ENCODE peak calls at places on chromosomes 1 and 21, in seven cellular contexts. V is hypothalamus; N is activated CD8-positive, alpha-beta memory T cell treated with anti-CD3 and anti-CD28 coated beads, Interleukin-2, amount 50 U/mL, for 4 hours; E is choroid plexus epithelial cell; T is stromal cell of bone marrow; D is lower leg skin; Z is head of caudate nucleus. S is an unnamed sample.
A peak's percentile ranks its signal among the peaks of the same experiment; 100 is the strongest.

GRCh38 chr1:41679531-41679930 is 195.0 kb upstream of the EDN2 start:
- DNase-seq in Z (no peak), T (no peak), E (no peak), V (no peak), N (no peak), D (no peak), S (no peak)

GRCh38 chr1:33182896-33183295 is 1.1 kb upstream of the TRIM62 start:
- DNase-seq in V (no peak), E (no peak), Z (no peak), T (no peak), N (no peak), D (peak; percentile 13), S (no peak)

GRCh38 chr21:36784942-36785341 is 86.0 kb downstream of the SIM2 start:
- DNase-seq in E (no peak), T (no peak), D (no peak), N (no peak), V (no peak), Z (no peak), S (no peak)

GRCh38 chr1:161200421-161200991 is 1.7 kb upstream of the ADAMTS4 start:
- DNase-seq in T (no peak), E (no peak), V (peak; percentile 75), Z (peak; percentile 70), D (no peak), N (no peak), S (no peak)

GRCh38 chr21:41900401-41900800 is 21.3 kb upstream of the PRDM15 start:
- DNase-seq in T (no peak), N (no peak), V (no peak), Z (no peak), D (no peak), E (no peak), S (no peak)

GRCh38 chr1:154819628-154820590 is 50.2 kb downstream of the KCNN3 start:
- DNase-seq in D (no peak), T (no peak), E (peak; percentile 23), V (no peak), N (no peak), Z (no peak), S (no peak)

GRCh38 chr1:118960567-118961136 is 27.5 kb downstream of the TBX15 start:
- DNase-seq in T (peak; percentile 96), V (no peak), E (peak; percentile 95), Z (no peak), D (peak; percentile 83), N (no peak), S (no peak)

GRCh38 chr1:187070076-187070475 is 241.3 kb downstream of the PLA2G4A start:
- DNase-seq in E (peak; percentile 9), V (no peak), N (no peak), D (no peak), T (no peak), Z (no peak), S (no peak)

GRCh38 chr1:167450843-167451242 is 67.5 kb downstream of the CD247 start:
- DNase-seq in D (no peak), T (no peak), E (no peak), V (no peak), N (no peak), Z (no peak), S (no peak)

GRCh38 chr1:196400478-196401453 is 207.5 kb downstream of the KCNT2 start:
- DNase-seq in N (no peak), Z (no peak), D (peak; percentile 71), T (peak; percentile 91), V (no peak), E (peak; percentile 98), S (peak; percentile 51)

GRCh38 chr1:110237406-110238152 is 27.5 kb downstream of the KCNC4 start:
- DNase-seq in E (no peak), Z (peak; percentile 66), N (no peak), V (no peak), T (no peak), D (no peak), S (peak; percentile 43)

GRCh38 chr21:45865106-45865835 is 116.3 kb upstream of the COL6A1 start:
- DNase-seq in T (no peak), E (peak; percentile 87), D (no peak), V (no peak), Z (no peak), N (no peak), S (no peak)

GRCh38 chr1:15272009-15272781 is 25.2 kb downstream of the FHAD1 start:
- DNase-seq in Z (peak; percentile 56), D (peak; percentile 55), V (peak; percentile 31), T (peak; percentile 57), N (peak; percentile 26), E (peak; percentile 82), S (peak; percentile 60)

GRCh38 chr21:43944181-43944633 is 67.9 kb upstream of the TRAPPC10 start:
- DNase-seq in T (no peak), N (no peak), V (no peak), E (no peak), Z (no peak), D (no peak), S (no peak)